ENCODE peak calls at places on chromosomes 16 and 17, in five cellular contexts. Y is upper lobe of right lung, K is fibroblast of the aortic adventitia, Q is cardiac fibroblast, C is colonic mucosa. S is an unnamed sample.

GRCh38 chr16:50067290-50067853 is 1.6 kb downstream of the HEATR3 start:
- DNase-seq in K (peak), Q (peak), Y (no peak), C (peak), S (no peak)

GRCh38 chr17:2412561-2413021 is 11.7 kb upstream of the MNT start:
- DNase-seq in C (no peak), Q (peak), Y (peak), K (peak), S (peak)

GRCh38 chr16:82639666-82640336 is 13.0 kb downstream of the CDH13 start:
- DNase-seq in Q (peak), Y (peak), C (peak), K (peak), S (peak)

GRCh38 chr17:4332296-4332970 is 34.0 kb downstream of the UBE2G1 start:
- DNase-seq in C (no peak), K (no peak), Q (peak), Y (no peak), S (no peak)

GRCh38 chr17:66920965-66921364 is 43.5 kb upstream of the CACNG4 start:
- DNase-seq in K (peak), C (no peak), Q (peak), Y (peak), S (no peak)

GRCh38 chr16:21645261-21645721 is 7.1 kb downstream of the IGSF6 start:
- DNase-seq in C (no peak), Y (no peak), Q (peak), K (peak), S (no peak)

GRCh38 chr17:72515291-72516065 is 394.7 kb downstream of the SOX9 start:
- DNase-seq in C (no peak), Q (peak), Y (no peak), K (peak), S (peak)

GRCh38 chr16:27514806-27515205 is 34.9 kb downstream of the GTF3C1 start:
- DNase-seq in K (no peak), Q (no peak), C (no peak), Y (no peak), S (no peak)

GRCh38 chr16:88754912-88755744 is 29.9 kb downstream of the PIEZO1 start:
- DNase-seq in K (no peak), C (no peak), Y (no peak), Q (peak), S (no peak)

GRCh38 chr16:19458722-19459379 is 41.2 kb downstream of the TMC5 start:
- DNase-seq in K (no peak), Q (no peak), Y (no peak), C (no peak), S (no peak)

GRCh38 chr17:78133971-78134898 is 3.7 kb downstream of the TMC8 start:
- DNase-seq in Y (peak), C (peak), Q (peak), K (no peak), S (peak)

GRCh38 chr17:83200231-83200699 is 120.9 kb downstream of the METRNL start:
- DNase-seq in K (peak), C (no peak), Q (peak), Y (peak), S (peak)

GRCh38 chr17:52227926-52228325 is 69.4 kb upstream of the CA10 start:
- DNase-seq in Y (no peak), Q (no peak), C (no peak), K (no peak), S (no peak)

GRCh38 chr17:3929181-3929580 is 12.9 kb upstream of the P2RX1 start:
- DNase-seq in K (no peak), C (no peak), Y (no peak), Q (no peak), S (no peak)

DNA sequence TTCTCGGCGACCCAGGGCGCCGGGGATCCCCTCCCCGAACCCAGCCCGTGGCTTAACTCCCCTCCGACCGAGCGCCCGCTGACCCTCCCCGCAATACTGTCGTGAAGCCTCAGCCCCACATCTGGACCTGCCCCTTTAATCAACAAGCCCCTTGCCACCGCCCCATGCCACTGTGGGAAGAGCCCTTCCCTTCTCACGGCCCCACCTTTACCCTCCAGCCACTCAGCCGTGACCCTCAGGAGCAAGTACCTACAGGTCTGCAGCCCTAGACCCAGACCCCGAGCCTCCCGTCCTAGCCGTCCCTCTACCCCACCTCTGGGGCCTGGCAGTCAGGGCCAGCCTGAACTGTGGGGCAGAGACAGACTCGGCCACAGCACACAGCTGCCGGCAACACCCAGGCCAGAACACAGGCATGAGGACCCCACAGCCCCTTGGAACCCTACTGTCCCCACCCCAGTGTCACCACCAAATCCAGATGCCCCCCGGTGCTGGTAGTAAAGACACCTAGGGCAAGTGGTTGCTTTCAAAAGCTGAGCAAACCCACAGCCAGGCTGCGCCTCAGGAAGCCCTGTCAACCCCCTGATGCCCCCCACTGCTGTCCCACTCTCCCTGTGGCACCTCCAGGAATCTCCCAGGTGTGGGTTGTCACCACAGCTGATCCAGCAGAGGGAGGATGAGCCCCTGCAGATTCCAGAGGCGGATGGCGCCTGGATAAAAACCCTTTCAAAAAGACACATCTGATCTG is 1.4 kb downstream of the NXPH3 start:
- DNase-seq in C (no peak), Y (no peak), K (no peak), Q (no peak), S (no peak)
- H3K4me3 ChIP-seq in C (peak), Y (peak), K (peak), Q (peak), S (peak)

GRCh38 chr17:81118308-81119221 is 46.7 kb upstream of the PVALEF start:
- DNase-seq in Q (no peak), C (no peak), Y (no peak), K (no peak), S (no peak)
- H3K4me3 ChIP-seq in Q (peak), C (peak), Y (no peak), K (peak), S (no peak)

DNA sequence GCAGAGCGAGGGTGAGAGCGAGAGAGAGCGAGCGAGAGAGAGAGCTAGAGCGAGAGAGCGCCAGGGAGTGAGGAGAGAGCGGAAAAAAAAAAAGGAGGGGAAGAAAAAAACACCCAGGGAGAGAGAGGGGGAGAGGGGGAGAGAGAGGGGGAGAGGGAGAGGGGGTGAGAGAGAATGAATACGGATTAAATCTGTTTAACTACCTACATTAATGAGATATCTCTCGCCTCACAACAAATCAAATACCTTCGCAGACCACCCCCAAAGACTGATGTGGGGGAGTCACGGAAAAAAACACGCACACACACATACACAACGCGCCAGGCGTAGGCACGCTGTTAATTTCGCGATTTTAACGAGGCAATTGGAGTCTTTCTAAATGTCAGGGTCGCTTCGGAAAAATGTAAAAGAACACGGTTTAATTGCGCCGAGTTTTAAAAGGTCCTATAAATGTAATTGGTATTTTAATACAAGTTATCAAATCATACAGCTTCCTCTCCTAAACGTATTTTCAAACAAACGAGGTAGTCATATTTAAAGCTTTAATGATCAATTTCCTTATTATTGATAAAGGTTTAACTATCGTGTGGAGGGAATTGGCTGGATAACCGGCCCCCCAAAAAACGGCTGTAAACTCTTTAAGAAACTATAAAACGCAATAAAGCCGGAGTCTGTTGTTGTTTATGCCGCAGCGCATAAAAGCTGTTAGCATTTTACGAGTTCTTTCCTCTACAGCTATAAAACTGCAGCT is at the start of gene HOXB8:
- DNase-seq in K (no peak), Q (no peak), Y (no peak), C (no peak), S (no peak)
- H3K4me3 ChIP-seq in K (no peak), Q (no peak), Y (no peak), C (peak), S (no peak)

GRCh38 chr17:43831633-43832032 is 1.3 kb downstream of the MPP3 start:
- DNase-seq in C (no peak), Y (peak), K (no peak), Q (no peak), S (no peak)
- H3K4me3 ChIP-seq in C (no peak), Y (no peak), K (no peak), Q (no peak), S (no peak)

GRCh38 chr16:31331141-31331764 is 23.7 kb upstream of the ITGAX start:
- DNase-seq in K (no peak), Q (no peak), C (no peak), Y (no peak), S (no peak)
- H3K4me3 ChIP-seq in K (peak), Q (peak), C (peak), Y (peak), S (no peak)

DNA sequence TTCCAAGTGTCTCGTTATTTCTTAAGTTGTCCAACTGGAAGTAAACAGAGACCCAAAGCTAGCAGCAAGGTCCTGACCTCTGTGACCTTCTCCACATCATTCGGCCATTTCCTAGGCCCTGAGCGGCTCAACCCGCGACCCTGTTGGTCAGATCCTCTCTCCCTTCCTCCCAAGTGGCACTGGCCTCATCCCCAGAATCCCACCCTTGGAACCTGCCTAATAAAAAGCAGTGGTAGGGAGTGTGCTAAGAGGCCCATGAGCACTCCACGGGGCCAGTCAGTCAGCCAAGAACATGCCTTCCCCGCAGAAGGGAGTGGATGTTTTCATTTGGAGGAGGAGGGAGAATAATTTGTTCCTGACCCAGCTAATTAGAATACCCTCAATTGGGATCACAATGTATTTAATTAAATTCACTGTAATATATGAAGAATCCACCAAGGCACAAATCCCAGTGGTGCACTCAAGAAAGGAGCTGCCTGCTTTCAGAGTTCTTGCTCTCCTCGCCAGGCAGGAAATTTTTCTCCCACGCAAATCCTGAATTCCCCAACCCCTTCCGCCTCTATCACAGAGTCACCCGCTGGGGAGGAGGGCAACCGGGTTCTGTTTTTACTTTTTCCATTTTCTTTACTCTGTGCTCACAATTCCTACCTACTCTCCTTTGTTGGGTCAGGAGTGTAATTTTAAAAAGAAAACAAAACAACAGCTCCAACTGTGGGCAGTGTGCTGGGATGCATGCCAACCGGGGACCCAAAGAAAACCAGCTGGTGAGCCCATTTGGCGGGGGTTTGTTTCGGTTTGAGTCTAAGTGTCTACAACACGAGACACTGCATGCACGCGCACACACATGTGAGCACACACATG is 153.4 kb downstream of the ZFHX3 start:
- DNase-seq in Y (no peak), K (peak), C (no peak), Q (peak), S (no peak)
- H3K4me3 ChIP-seq in Y (no peak), K (no peak), C (no peak), Q (no peak), S (no peak)

DNA sequence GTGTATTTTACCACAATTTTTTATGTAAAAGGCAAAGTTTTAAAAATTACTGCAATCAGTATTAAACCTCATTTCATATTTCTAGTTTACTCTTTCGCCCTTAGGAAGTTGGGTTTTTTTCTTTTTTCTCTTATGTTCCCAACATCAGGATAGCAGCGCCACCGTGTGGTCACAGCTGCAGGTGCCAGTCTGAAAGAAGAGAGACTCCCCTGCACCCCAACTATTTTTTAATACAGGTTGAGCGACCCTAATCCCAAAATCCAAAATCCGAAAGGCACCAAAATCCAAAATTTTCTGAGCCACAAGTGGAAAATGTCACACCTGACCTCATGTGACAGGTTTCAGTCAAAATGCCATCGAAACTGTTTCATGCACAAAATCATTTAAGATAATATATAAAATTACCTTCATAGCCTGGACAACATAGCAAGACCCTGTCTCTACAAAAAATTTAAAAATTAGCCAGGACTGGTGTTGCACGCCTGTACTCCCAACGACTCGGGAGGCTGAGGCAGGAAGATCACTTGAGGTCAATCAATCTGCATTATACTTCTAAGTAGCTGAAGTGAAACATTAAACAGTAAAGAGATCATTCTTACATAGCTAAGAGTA is 21.8 kb upstream of the ASGR2 start:
- DNase-seq in K (peak), Y (peak), Q (peak), C (peak), S (peak)
- H3K4me3 ChIP-seq in K (no peak), Y (no peak), Q (no peak), C (no peak), S (no peak)

DNA sequence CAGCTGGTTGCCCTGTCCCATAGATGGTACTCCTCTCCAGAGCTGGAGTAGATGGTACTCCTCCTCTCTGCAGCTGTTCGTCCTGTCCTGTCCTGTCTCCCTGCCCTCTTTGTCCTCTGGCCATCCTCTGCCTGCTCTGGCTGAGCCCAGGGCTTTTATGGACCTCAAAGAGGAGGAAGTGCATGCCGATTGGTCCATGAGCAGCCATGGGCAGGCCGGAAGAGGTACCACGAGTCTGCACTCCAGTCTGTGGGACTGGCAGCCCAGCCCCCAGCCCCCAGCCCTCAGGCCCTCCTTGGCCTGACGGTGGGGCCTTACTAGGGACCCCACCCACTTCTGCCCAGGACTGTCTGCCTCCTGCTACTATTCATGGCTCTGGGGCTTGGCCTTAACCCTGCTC is 27.0 kb downstream of the GNGT2 start:
- DNase-seq in C (no peak), K (no peak), Y (no peak), Q (no peak), S (no peak)
- H3K4me3 ChIP-seq in C (no peak), K (no peak), Y (no peak), Q (no peak), S (no peak)

DNA sequence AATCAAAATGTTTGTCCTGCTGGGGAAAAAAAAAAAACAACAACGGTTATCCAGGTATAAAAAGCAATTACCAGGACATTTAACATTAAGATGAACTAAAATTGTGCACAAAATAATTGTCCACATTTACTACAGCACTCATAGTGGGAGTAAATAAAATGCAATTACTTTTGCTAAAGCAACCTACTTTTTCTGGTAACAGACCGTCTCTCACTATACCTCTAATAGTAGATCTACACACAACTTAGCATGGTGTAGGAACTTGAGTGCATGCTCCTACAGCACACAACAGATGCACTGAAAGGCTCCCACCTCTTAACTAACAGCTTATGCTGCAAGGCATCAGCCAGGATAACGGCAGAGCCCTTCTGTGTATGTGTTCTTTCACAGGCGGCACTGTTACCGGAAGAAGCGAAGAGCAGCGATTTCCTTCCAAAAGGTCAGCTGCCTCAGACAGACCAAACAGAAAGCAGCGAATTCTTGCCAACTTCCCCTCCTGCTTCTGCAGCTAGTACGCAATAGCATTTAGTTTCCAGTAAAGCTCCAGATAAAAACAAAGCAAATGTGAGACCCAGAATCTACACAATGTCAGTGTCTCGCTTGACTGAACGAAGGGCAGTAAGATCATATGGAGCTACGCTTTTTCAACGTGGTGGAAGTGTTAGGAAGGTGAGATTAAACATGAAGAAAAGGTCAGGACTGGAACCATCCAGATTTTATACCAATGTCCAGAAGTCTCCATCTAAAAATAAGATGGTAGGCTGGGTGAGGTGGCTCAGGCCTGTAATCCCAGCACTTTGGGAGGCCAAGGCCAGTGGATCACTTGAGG is 27.6 kb downstream of the STAT5B start:
- DNase-seq in Y (no peak), Q (peak), K (peak), C (peak), S (peak)
- H3K4me3 ChIP-seq in Y (peak), Q (peak), K (peak), C (no peak), S (no peak)

DNA sequence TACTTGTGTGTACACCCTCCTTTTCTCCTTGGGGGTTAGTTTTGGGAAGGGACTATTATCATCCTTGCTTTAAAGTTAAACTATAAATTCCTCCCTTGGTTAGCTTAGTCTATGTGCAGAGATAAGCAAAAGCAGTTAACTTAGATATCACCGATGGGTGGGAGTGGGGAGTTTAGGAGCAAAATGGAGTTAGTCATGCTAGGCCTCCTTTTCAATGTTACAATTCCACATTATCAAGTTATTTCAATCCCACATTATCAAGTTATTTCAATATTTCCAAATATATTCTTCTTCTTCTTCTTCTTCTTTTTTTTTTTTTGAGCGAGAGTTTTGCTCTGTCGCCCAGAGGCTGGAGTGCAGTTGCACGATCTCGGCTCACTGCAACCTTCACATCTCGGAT is 1.7 kb upstream of the BCAS3 start:
- DNase-seq in K (no peak), Y (no peak), Q (no peak), C (no peak), S (no peak)
- H3K4me3 ChIP-seq in K (no peak), Y (no peak), Q (no peak), C (no peak), S (no peak)